ENCODE peak calls at places on chromosomes 6 and 20, in nine cellular contexts. One of them, this sample, is unnamed.
A peak's percentile ranks its signal among the peaks of the same experiment; 100 is the strongest.

GRCh38 chr20:50279988-50280850 is 89.6 kb downstream of the CEBPB start:
- DNase-seq in heart left ventricle: no peak
- DNase-seq in CD4-positive, CD25-positive, alpha-beta regulatory T cell: no peak
- DNase-seq in tibial artery: no peak
- DNase-seq in breast epithelium: no peak
- DNase-seq in neuronal stem cell: no peak
- DNase-seq in RWPE1: no peak
- DNase-seq in cardiac muscle cell: no peak
- DNase-seq in GM23248: no peak
- DNase-seq in this sample: no peak

GRCh38 chr6:24991748-24992467 is 56.1 kb upstream of the RIPOR2 start:
- DNase-seq in tibial artery: no peak
- DNase-seq in RWPE1: peak; percentile 38
- DNase-seq in GM23248: peak; percentile 71
- DNase-seq in neuronal stem cell: peak; percentile 47
- DNase-seq in cardiac muscle cell: peak; percentile 81
- DNase-seq in heart left ventricle: peak; percentile 48
- DNase-seq in CD4-positive, CD25-positive, alpha-beta regulatory T cell: peak; percentile 83
- DNase-seq in breast epithelium: no peak
- DNase-seq in this sample: peak; percentile 42

GRCh38 chr20:62685781-62686555 is 22.7 kb upstream of the NTSR1 start:
- DNase-seq in cardiac muscle cell: peak; percentile 23
- DNase-seq in breast epithelium: no peak
- DNase-seq in GM23248: no peak
- DNase-seq in heart left ventricle: no peak
- DNase-seq in neuronal stem cell: no peak
- DNase-seq in tibial artery: peak; percentile 65
- DNase-seq in RWPE1: no peak
- DNase-seq in CD4-positive, CD25-positive, alpha-beta regulatory T cell: no peak
- DNase-seq in this sample: no peak

GRCh38 chr6:160254467-160255312 is 3.9 kb downstream of the SLC22A2 start:
- DNase-seq in heart left ventricle: no peak
- DNase-seq in tibial artery: no peak
- DNase-seq in GM23248: no peak
- DNase-seq in RWPE1: peak; percentile 80
- DNase-seq in cardiac muscle cell: no peak
- DNase-seq in neuronal stem cell: no peak
- DNase-seq in CD4-positive, CD25-positive, alpha-beta regulatory T cell: no peak
- DNase-seq in breast epithelium: no peak
- DNase-seq in this sample: no peak

GRCh38 chr6:73342174-73342573 is 11.9 kb downstream of the DPPA5 start:
- DNase-seq in GM23248: no peak
- DNase-seq in cardiac muscle cell: no peak
- DNase-seq in heart left ventricle: no peak
- DNase-seq in breast epithelium: no peak
- DNase-seq in RWPE1: no peak
- DNase-seq in tibial artery: no peak
- DNase-seq in neuronal stem cell: no peak
- DNase-seq in CD4-positive, CD25-positive, alpha-beta regulatory T cell: no peak
- DNase-seq in this sample: no peak

GRCh38 chr20:47464380-47465101 is 37.1 kb upstream of the NCOA3 start:
- DNase-seq in neuronal stem cell: no peak
- DNase-seq in heart left ventricle: peak; percentile 76
- DNase-seq in GM23248: peak; percentile 96
- DNase-seq in breast epithelium: peak; percentile 40
- DNase-seq in tibial artery: peak; percentile 90
- DNase-seq in CD4-positive, CD25-positive, alpha-beta regulatory T cell: no peak
- DNase-seq in cardiac muscle cell: no peak
- DNase-seq in RWPE1: peak; percentile 99
- DNase-seq in this sample: peak; percentile 53

GRCh38 chr6:116328528-116328903 is 42.2 kb upstream of the DSE start:
- DNase-seq in cardiac muscle cell: no peak
- DNase-seq in neuronal stem cell: no peak
- DNase-seq in RWPE1: no peak
- DNase-seq in tibial artery: no peak
- DNase-seq in CD4-positive, CD25-positive, alpha-beta regulatory T cell: no peak
- DNase-seq in breast epithelium: no peak
- DNase-seq in heart left ventricle: no peak
- DNase-seq in GM23248: peak; percentile 42
- DNase-seq in this sample: no peak

GRCh38 chr6:166578536-166579233 is 7.8 kb downstream of the RAMACL start:
- DNase-seq in neuronal stem cell: no peak
- DNase-seq in RWPE1: no peak
- DNase-seq in breast epithelium: no peak
- DNase-seq in tibial artery: no peak
- DNase-seq in cardiac muscle cell: no peak
- DNase-seq in GM23248: no peak
- DNase-seq in heart left ventricle: no peak
- DNase-seq in CD4-positive, CD25-positive, alpha-beta regulatory T cell: no peak
- DNase-seq in this sample: no peak

GRCh38 chr20:36836591-36837329 is 39.2 kb upstream of the TLDC2 start:
- DNase-seq in heart left ventricle: peak; percentile 66
- DNase-seq in cardiac muscle cell: peak; percentile 65
- DNase-seq in breast epithelium: no peak
- DNase-seq in GM23248: peak; percentile 63
- DNase-seq in tibial artery: no peak
- DNase-seq in neuronal stem cell: no peak
- DNase-seq in RWPE1: no peak
- DNase-seq in CD4-positive, CD25-positive, alpha-beta regulatory T cell: no peak
- DNase-seq in this sample: peak; percentile 52

GRCh38 chr20:41424546-41424945 is 57.9 kb upstream of the EMILIN3 start:
- DNase-seq in tibial artery: no peak
- DNase-seq in cardiac muscle cell: no peak
- DNase-seq in heart left ventricle: no peak
- DNase-seq in RWPE1: no peak
- DNase-seq in CD4-positive, CD25-positive, alpha-beta regulatory T cell: no peak
- DNase-seq in breast epithelium: no peak
- DNase-seq in GM23248: peak; percentile 39
- DNase-seq in neuronal stem cell: no peak
- DNase-seq in this sample: no peak

GRCh38 chr20:56111951-56112730 is 106.8 kb upstream of the CBLN4 start:
- DNase-seq in RWPE1: no peak
- DNase-seq in GM23248: no peak
- DNase-seq in CD4-positive, CD25-positive, alpha-beta regulatory T cell: no peak
- DNase-seq in breast epithelium: no peak
- DNase-seq in heart left ventricle: no peak
- DNase-seq in cardiac muscle cell: no peak
- DNase-seq in neuronal stem cell: no peak
- DNase-seq in tibial artery: no peak
- DNase-seq in this sample: no peak

GRCh38 chr20:47125553-47126373 is 230.7 kb downstream of the ZMYND8 start:
- DNase-seq in RWPE1: peak; percentile 93
- DNase-seq in tibial artery: no peak
- DNase-seq in heart left ventricle: peak; percentile 41
- DNase-seq in neuronal stem cell: peak; percentile 69
- DNase-seq in cardiac muscle cell: peak; percentile 17
- DNase-seq in CD4-positive, CD25-positive, alpha-beta regulatory T cell: no peak
- DNase-seq in GM23248: peak; percentile 11
- DNase-seq in breast epithelium: peak; percentile 70
- DNase-seq in this sample: no peak

GRCh38 chr6:14065350-14065749 is 52.2 kb upstream of the CD83 start:
- DNase-seq in CD4-positive, CD25-positive, alpha-beta regulatory T cell: no peak
- DNase-seq in cardiac muscle cell: no peak
- DNase-seq in GM23248: no peak
- DNase-seq in breast epithelium: no peak
- DNase-seq in tibial artery: no peak
- DNase-seq in RWPE1: no peak
- DNase-seq in heart left ventricle: no peak
- DNase-seq in neuronal stem cell: no peak
- DNase-seq in this sample: no peak

GRCh38 chr6:125095501-125096301 is 57.9 kb upstream of the TPD52L1 start:
- DNase-seq in tibial artery: no peak
- DNase-seq in neuronal stem cell: no peak
- DNase-seq in CD4-positive, CD25-positive, alpha-beta regulatory T cell: no peak
- DNase-seq in cardiac muscle cell: no peak
- DNase-seq in breast epithelium: no peak
- DNase-seq in heart left ventricle: no peak
- DNase-seq in RWPE1: no peak
- DNase-seq in GM23248: peak; percentile 89
- DNase-seq in this sample: no peak

GRCh38 chr6:144296973-144297372 is 11.8 kb downstream of the UTRN start:
- DNase-seq in CD4-positive, CD25-positive, alpha-beta regulatory T cell: no peak
- DNase-seq in tibial artery: no peak
- DNase-seq in neuronal stem cell: no peak
- DNase-seq in GM23248: no peak
- DNase-seq in heart left ventricle: no peak
- DNase-seq in cardiac muscle cell: no peak
- DNase-seq in breast epithelium: peak; percentile 70
- DNase-seq in RWPE1: no peak
- DNase-seq in this sample: peak; percentile 27

GRCh38 chr6:3977875-3978711 is 100.8 kb downstream of the FAM217A start:
- DNase-seq in neuronal stem cell: peak; percentile 14
- DNase-seq in GM23248: peak; percentile 91
- DNase-seq in heart left ventricle: no peak
- DNase-seq in tibial artery: peak; percentile 46
- DNase-seq in RWPE1: peak; percentile 17
- DNase-seq in CD4-positive, CD25-positive, alpha-beta regulatory T cell: peak; percentile 55
- DNase-seq in cardiac muscle cell: peak; percentile 28
- DNase-seq in breast epithelium: no peak
- DNase-seq in this sample: peak; percentile 24

DNA sequence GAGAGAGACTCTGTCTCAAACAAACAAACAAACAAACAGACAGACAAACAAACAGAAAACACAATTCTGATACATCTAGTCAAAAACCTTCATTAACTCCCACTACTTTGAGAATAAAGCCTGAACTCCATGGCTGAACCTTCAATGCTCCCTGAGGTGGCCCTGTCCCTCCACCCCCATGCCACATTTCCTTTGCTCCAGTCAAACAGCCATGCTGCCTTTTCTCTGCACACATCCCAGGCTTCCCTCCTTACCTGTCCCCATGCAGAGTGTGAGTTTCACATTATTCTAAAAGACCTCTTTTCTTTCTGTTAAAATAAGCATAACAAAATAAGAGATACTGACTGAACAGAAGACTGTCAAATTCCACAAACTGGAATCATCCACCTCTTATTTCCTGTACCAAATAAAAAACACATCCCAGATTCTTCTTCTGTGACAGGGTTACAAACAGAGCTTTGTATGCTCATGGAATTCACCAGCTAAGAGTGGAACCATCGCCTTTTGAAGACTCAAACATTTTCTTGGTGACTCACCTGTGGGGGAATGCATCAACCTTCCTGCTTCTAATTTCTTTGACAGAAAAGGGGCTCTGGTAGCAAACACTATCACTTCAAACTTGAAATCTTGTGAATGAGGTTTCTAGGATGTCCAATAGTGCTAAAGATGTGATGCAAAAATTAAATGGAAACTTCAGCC is 71.0 kb upstream of the SLC22A16 start:
- DNase-seq in GM23248: peak; percentile 78
- DNase-seq in tibial artery: no peak
- DNase-seq in CD4-positive, CD25-positive, alpha-beta regulatory T cell: no peak
- DNase-seq in cardiac muscle cell: no peak
- DNase-seq in neuronal stem cell: no peak
- DNase-seq in breast epithelium: no peak
- DNase-seq in heart left ventricle: no peak
- DNase-seq in RWPE1: peak; percentile 58
- DNase-seq in this sample: no peak
- H3K27ac ChIP-seq in GM23248: peak overlapping the region; percentile 54
- H3K27ac ChIP-seq in tibial artery: no peak overlapping the region
- H3K27ac ChIP-seq in CD4-positive, CD25-positive, alpha-beta regulatory T cell: no peak overlapping the region
- H3K27ac ChIP-seq in cardiac muscle cell: no peak overlapping the region
- H3K27ac ChIP-seq in neuronal stem cell: no peak overlapping the region
- H3K27ac ChIP-seq in breast epithelium: peak overlapping the region; percentile 63
- H3K27ac ChIP-seq in heart left ventricle: no peak overlapping the region
- H3K27ac ChIP-seq in RWPE1: no peak overlapping the region
- H3K27ac ChIP-seq in this sample: no peak overlapping the region

DNA sequence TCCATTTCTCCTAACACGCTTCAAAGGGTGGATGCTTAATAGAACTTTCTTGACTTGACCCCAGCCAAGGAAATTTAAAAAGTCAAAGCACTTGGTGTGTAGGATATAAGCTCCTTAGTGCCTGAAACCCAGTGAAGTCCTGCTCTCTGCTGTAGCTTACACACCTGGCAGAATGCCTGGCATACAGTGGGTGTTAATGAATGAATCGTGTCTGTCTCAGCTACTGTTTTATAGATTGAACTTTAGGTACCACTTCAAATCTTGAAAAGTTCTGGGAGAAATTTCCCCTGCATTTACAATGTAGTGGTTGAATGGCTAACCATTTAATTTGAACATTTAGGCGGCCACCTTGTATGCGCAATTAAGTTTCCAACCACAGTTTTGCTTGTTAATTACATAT is 70.5 kb upstream of the ZNF217 start:
- DNase-seq in breast epithelium: no peak
- DNase-seq in CD4-positive, CD25-positive, alpha-beta regulatory T cell: no peak
- DNase-seq in neuronal stem cell: no peak
- DNase-seq in GM23248: peak; percentile 44
- DNase-seq in cardiac muscle cell: no peak
- DNase-seq in tibial artery: no peak
- DNase-seq in heart left ventricle: no peak
- DNase-seq in RWPE1: no peak
- DNase-seq in this sample: no peak
- H3K27ac ChIP-seq in breast epithelium: no peak overlapping the region
- H3K27ac ChIP-seq in CD4-positive, CD25-positive, alpha-beta regulatory T cell: no peak overlapping the region
- H3K27ac ChIP-seq in neuronal stem cell: no peak overlapping the region
- H3K27ac ChIP-seq in GM23248: no peak overlapping the region
- H3K27ac ChIP-seq in cardiac muscle cell: no peak overlapping the region
- H3K27ac ChIP-seq in tibial artery: no peak overlapping the region
- H3K27ac ChIP-seq in heart left ventricle: no peak overlapping the region
- H3K27ac ChIP-seq in RWPE1: no peak overlapping the region
- H3K27ac ChIP-seq in this sample: no peak overlapping the region

DNA sequence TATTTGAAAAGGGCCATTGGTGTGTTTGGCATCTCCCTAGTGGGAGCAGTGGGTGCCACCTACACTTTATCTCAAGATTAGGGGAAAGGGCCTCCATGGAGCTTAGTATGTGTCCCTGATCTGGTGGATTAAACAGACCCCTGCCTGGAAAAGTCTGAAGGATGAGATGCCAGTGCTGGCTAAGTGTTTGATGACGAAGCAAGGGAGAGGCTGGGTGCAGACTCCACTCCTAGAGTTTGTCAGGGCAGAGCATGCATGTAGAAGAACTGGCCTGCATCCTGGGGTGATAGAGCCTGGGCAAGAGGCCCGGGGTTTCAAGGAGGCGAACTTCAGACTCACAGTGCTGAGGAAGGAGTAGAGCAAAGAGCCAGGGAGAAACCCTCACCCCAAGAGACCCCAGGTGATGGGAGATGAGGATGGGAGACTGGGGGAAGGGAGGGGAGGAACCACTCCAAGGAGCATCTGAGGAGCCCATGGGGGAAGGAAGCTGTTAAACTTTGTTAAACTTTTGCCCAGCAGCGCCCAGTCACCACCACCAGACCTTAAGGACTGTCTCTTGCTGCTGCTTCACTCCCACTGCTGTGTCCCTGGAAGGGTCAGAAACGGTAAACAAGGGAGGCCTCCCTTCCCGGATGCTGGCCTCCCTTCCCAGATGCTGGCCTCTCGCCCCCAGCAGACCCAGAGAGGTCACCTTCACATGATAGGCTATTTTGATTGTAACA is 61.6 kb downstream of the RPRD1B start:
- DNase-seq in breast epithelium: no peak
- DNase-seq in cardiac muscle cell: no peak
- DNase-seq in CD4-positive, CD25-positive, alpha-beta regulatory T cell: no peak
- DNase-seq in GM23248: peak; percentile 23
- DNase-seq in tibial artery: no peak
- DNase-seq in neuronal stem cell: no peak
- DNase-seq in heart left ventricle: peak; percentile 26
- DNase-seq in RWPE1: no peak
- DNase-seq in this sample: no peak
- H3K27ac ChIP-seq in breast epithelium: peak overlapping the region; percentile 66
- H3K27ac ChIP-seq in cardiac muscle cell: peak overlapping the region; percentile 32
- H3K27ac ChIP-seq in CD4-positive, CD25-positive, alpha-beta regulatory T cell: peak overlapping the region; percentile 74
- H3K27ac ChIP-seq in GM23248: peak overlapping the region; percentile 71
- H3K27ac ChIP-seq in tibial artery: peak overlapping the region; percentile 29
- H3K27ac ChIP-seq in neuronal stem cell: no peak overlapping the region
- H3K27ac ChIP-seq in heart left ventricle: no peak overlapping the region
- H3K27ac ChIP-seq in RWPE1: peak overlapping the region; percentile 32
- H3K27ac ChIP-seq in this sample: peak overlapping the region; percentile 71

GRCh38 chr6:157492741-157493140 is 111.8 kb downstream of the ZDHHC14 start:
- DNase-seq in RWPE1: no peak
- DNase-seq in tibial artery: no peak
- DNase-seq in GM23248: no peak
- DNase-seq in cardiac muscle cell: no peak
- DNase-seq in heart left ventricle: no peak
- DNase-seq in CD4-positive, CD25-positive, alpha-beta regulatory T cell: no peak
- DNase-seq in neuronal stem cell: no peak
- DNase-seq in breast epithelium: no peak
- DNase-seq in this sample: no peak
- H3K27ac ChIP-seq in RWPE1: no peak overlapping the region
- H3K27ac ChIP-seq in tibial artery: no peak overlapping the region
- H3K27ac ChIP-seq in GM23248: no peak overlapping the region
- H3K27ac ChIP-seq in cardiac muscle cell: no peak overlapping the region
- H3K27ac ChIP-seq in heart left ventricle: no peak overlapping the region
- H3K27ac ChIP-seq in CD4-positive, CD25-positive, alpha-beta regulatory T cell: no peak overlapping the region
- H3K27ac ChIP-seq in neuronal stem cell: no peak overlapping the region
- H3K27ac ChIP-seq in breast epithelium: no peak overlapping the region
- H3K27ac ChIP-seq in this sample: no peak overlapping the region

This sample was measured in heart right ventricle.